ENCODE peak calls at places on chromosomes 16 and 17, in four cellular contexts. C, Y, T and S are unnamed samples.

GRCh38 chr16:56041556-56042140 is 149.6 kb upstream of the GNAO1 start:
- DNase-seq in Y (no peak), T (no peak), C (peak; percentile 50), S (peak; percentile 21)

GRCh38 chr17:50059256-50059655 is 3.3 kb downstream of the ITGA3 start:
- DNase-seq in C (no peak), T (no peak), Y (no peak), S (no peak)

GRCh38 chr17:3961564-3962047 is 2.6 kb downstream of the ATP2A3 start:
- DNase-seq in Y (no peak), T (no peak), C (no peak), S (no peak)

GRCh38 chr17:4375039-4375748 is 8.7 kb upstream of the UBE2G1 start:
- DNase-seq in Y (no peak), T (no peak), C (no peak), S (no peak)

GRCh38 chr17:40477796-40478195 is 23.6 kb downstream of the TNS4 start:
- DNase-seq in T (no peak), Y (no peak), C (no peak), S (no peak)

GRCh38 chr17:77140878-77141767 is at the start of gene SEC14L1:
- DNase-seq in T (no peak), Y (peak; percentile 33), C (peak; percentile 19), S (peak; percentile 61)

GRCh38 chr17:57957120-57957850 is 2.1 kb upstream of the CUEDC1 start:
- DNase-seq in T (no peak), C (no peak), Y (no peak), S (no peak)

GRCh38 chr17:13362341-13363122 is 239.2 kb downstream of the HS3ST3A1 start:
- DNase-seq in T (peak; percentile 91), C (no peak), Y (peak; percentile 25), S (peak; percentile 21)

GRCh38 chr17:63702616-63703015 is 2.7 kb upstream of the LIMD2 start:
- DNase-seq in Y (no peak), C (no peak), T (no peak), S (no peak)

GRCh38 chr17:68035131-68035522 is 408 bp upstream of the KPNA2 start:
- DNase-seq in C (no peak), T (no peak), Y (no peak), S (peak; percentile 90)

GRCh38 chr16:29745126-29745852 is 501 bp downstream of the C16orf54 start:
- DNase-seq in Y (no peak), C (no peak), T (no peak), S (no peak)

GRCh38 chr17:1733047-1733357 is 8.5 kb downstream of the WDR81 start:
- DNase-seq in T (no peak), C (no peak), Y (no peak), S (no peak)

GRCh38 chr17:72423718-72424117 is 302.9 kb downstream of the SOX9 start:
- DNase-seq in Y (no peak), C (no peak), T (no peak), S (no peak)

GRCh38 chr16:80577485-80578280 is 36.9 kb downstream of the DYNLRB2 start:
- DNase-seq in T (no peak), C (no peak), Y (no peak), S (no peak)

GRCh38 chr16:14641877-14642276 is 9.1 kb downstream of the BFAR start:
- DNase-seq in T (no peak), Y (no peak), C (no peak), S (no peak)

GRCh38 chr17:73646409-73647305 is 2.4 kb upstream of the SDK2 start:
- DNase-seq in T (no peak), C (peak; percentile 20), Y (peak; percentile 4), S (peak; percentile 57)

GRCh38 chr16:70018254-70018653 is 67.1 kb downstream of the CLEC18A start:
- DNase-seq in Y (peak; percentile 2), T (peak; percentile 2), C (no peak), S (no peak)

GRCh38 chr17:28665994-28666393 is 4.0 kb downstream of the SUPT6H start:
- DNase-seq in C (no peak), T (no peak), Y (no peak), S (no peak)

GRCh38 chr16:88296437-88297177 is 86.2 kb upstream of the ZNF469 start:
- DNase-seq in Y (no peak), C (no peak), T (no peak), S (no peak)

GRCh38 chr17:82795615-82796014 is 43.8 kb downstream of the TBCD start:
- DNase-seq in C (no peak), T (no peak), Y (no peak), S (no peak)

GRCh38 chr17:68452724-68453290 is 4.5 kb downstream of the WIPI1 start:
- DNase-seq in C (no peak), T (no peak), Y (no peak), S (no peak)

GRCh38 chr17:27893834-27894503 is 804 bp upstream of the LYRM9 start:
- DNase-seq in Y (no peak), T (no peak), C (no peak), S (no peak)

GRCh38 chr16:11836653-11837244 is 14.6 kb downstream of the RSL1D1 start:
- DNase-seq in C (peak; percentile 54), Y (peak; percentile 68), T (peak; percentile 87), S (no peak)

GRCh38 chr16:89023621-89024511 is 46.9 kb upstream of the CBFA2T3 start:
- DNase-seq in Y (no peak), T (no peak), C (no peak), S (peak; percentile 2)

GRCh38 chr16:1377406-1378010 is 25.8 kb downstream of the GNPTG start:
- DNase-seq in T (no peak), C (no peak), Y (no peak), S (no peak)

GRCh38 chr16:81127051-81127450 is 30.9 kb upstream of the GCSH start:
- DNase-seq in C (peak; percentile 54), Y (no peak), T (peak; percentile 67), S (no peak)

GRCh38 chr17:17613708-17614114 is 22.2 kb upstream of the PEMT start:
- DNase-seq in C (peak; percentile 51), T (peak; percentile 73), Y (peak; percentile 81), S (peak; percentile 65)

GRCh38 chr16:75621170-75621477 is 2.0 kb downstream of the ADAT1 start:
- DNase-seq in T (peak; percentile 55), Y (peak; percentile 60), C (peak; percentile 18), S (no peak)

GRCh38 chr17:59830846-59831486 is 61.8 kb downstream of the TUBD1 start:
- DNase-seq in T (no peak), C (no peak), Y (no peak), S (no peak)

GRCh38 chr17:43927101-43927935 is 15.0 kb downstream of the PPY start:
- DNase-seq in C (no peak), T (no peak), Y (no peak), S (no peak)

GRCh38 chr17:50346313-50347086 is 574 bp downstream of the XYLT2 start:
- DNase-seq in T (no peak), Y (peak; percentile 19), C (peak; percentile 35), S (peak; percentile 81)

GRCh38 chr17:7834554-7834890 is 505 bp downstream of the KDM6B start:
- DNase-seq in Y (no peak), T (no peak), C (no peak), S (peak; percentile 58)

GRCh38 chr16:12723681-12724080 is 80.0 kb downstream of the CPPED1 start:
- DNase-seq in Y (no peak), C (no peak), T (no peak), S (no peak)

GRCh38 chr17:66711403-66711802 is 123.5 kb upstream of the CACNG5 start:
- DNase-seq in C (no peak), Y (no peak), T (no peak), S (no peak)

GRCh38 chr17:79188048-79188447 is 113.4 kb downstream of the ENGASE start:
- DNase-seq in T (no peak), C (peak; percentile 71), Y (peak; percentile 6), S (peak; percentile 64)

GRCh38 chr17:48871551-48872351 is 20.8 kb upstream of the ATP5MC1 start:
- DNase-seq in Y (peak; percentile 25), C (no peak), T (no peak), S (peak; percentile 71)

GRCh38 chr17:50210249-50211225 is 9.1 kb upstream of the COL1A1 start:
- DNase-seq in T (peak; percentile 99), C (peak; percentile 78), Y (peak; percentile 99), S (peak; percentile 60)

GRCh38 chr17:42609182-42609813 is at the start of the genes RETREG3 and TUBG1:
- DNase-seq in T (peak; percentile 99), Y (peak; percentile 100), C (peak; percentile 99), S (peak; percentile 99)
- TF ChIP-seq CTCF in T (peak; percentile 54), Y (peak; percentile 15), C (no peak), S (no peak)

DNA sequence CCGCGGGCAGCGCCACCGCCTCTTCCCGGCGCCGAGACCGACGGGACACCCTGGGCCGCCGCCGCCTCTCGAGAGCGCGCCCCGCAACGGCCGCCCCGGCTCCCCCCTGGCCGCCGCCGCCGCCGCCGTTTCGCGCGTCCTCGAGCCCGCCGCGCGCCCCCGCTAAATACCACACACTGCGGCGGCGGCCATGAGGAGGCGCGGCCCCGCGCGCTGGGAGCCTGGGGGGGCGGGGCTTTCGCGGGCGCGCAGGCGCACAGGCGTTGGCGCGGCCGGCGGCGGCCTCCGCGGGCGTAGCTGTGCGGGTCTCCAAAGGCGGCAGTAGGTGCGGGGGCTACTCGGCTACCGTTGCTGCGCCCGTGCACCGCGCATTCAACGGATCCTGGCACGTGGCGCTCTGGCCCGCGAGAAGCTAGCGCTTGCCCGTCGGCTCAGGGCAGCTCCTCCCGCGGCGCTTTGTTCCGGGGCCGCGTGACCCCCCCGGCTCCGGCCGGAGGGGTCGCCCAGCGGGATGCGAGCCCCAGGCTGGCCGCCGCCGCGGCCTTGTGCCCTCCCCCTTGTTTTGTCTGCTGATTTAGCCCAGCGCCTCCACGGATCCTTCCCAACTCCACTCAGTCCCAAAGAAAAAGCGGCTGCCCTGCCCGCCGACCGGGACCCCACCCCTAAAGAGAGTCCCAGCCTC is at the start of gene SIAH1:
- DNase-seq in Y (peak; percentile 89), C (peak; percentile 89), T (peak; percentile 68), S (peak; percentile 94)
- TF ChIP-seq CTCF in Y (no peak), C (no peak), T (no peak), S (no peak)

GRCh38 chr16:63618896-63619295 is 1503.0 kb downstream of the CDH11 start:
- DNase-seq in Y (no peak), T (no peak), C (no peak), S (no peak)

GRCh38 chr16:63613701-63614100 is 1508.2 kb downstream of the CDH11 start:
- DNase-seq in T (peak; percentile 4), C (peak; percentile 26), Y (peak; percentile 32), S (no peak)

GRCh38 chr16:63617047-63617989 is 1504.5 kb downstream of the CDH11 start:
- DNase-seq in C (no peak), T (no peak), Y (peak; percentile 14), S (no peak)

GRCh38 chr16:63614421-63614820 is 1507.4 kb downstream of the CDH11 start:
- DNase-seq in C (no peak), T (no peak), Y (no peak), S (no peak)

GRCh38 chr16:63617990-63618763 is 1503.7 kb downstream of the CDH11 start:
- DNase-seq in T (no peak), Y (peak; percentile 29), C (no peak), S (no peak)
- TF ChIP-seq CTCF in T (no peak), Y (no peak), C (no peak), S (no peak)

DNA sequence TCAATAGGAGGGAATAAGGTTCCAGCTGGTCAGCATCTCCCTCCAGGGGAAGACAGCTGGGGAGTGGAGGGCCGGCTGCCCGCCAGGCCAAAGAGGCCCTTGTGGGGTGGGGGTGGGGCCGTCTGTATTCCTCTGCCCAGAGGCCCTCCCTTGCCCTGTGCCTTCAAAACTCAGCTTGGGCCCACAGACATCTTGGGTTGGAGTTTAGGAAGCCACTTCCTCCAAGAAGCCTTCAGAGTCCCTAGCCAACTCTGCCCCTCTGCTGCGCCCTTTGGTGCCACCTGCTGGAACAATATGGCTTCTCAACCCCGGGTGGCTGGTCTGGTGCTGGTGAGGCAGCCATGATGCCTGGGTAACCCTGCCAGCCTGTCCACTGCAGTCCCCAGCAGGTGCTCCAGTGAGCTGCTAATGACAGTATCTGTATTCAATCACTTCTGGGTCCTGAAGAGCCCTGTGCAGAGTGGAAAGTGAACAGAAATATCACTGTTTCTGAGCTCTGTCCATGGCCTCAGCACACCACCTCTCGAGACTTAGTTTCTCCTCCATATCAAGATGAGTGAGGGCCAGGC is 16.7 kb downstream of the HSD11B2 start:
- DNase-seq in C (peak; percentile 32), Y (peak; percentile 89), T (peak; percentile 42), S (no peak)
- TF ChIP-seq CTCF in C (peak; percentile 49), Y (peak; percentile 55), T (peak; percentile 56), S (no peak)